ENCODE peak calls at places on chromosomes 13 and 19, in seven cellular contexts. Y is stomach, O is SK-N-MC, L is K562, P is spleen, C is transverse colon, S is GM23338. Q is an unnamed sample. For H3K36me3, the result is how much of the 10 kb centered on the place peaks cover.

GRCh38 chr13:66506979-66507378 is 723.2 kb downstream of the PCDH9 start:
- DNase-seq in Y (no peak), O (no peak), L (no peak), P (no peak), C (no peak), S (no peak), Q (no peak)

GRCh38 chr13:74205313-74205690 is 71.1 kb upstream of the KLF12 start:
- DNase-seq in Y (no peak), O (no peak), L (no peak), P (no peak), C (no peak), S (no peak), Q (no peak)

GRCh38 chr13:37138169-37138568 is 32.7 kb upstream of the CSNK1A1L start:
- DNase-seq in Y (no peak), O (no peak), L (peak), P (no peak), C (no peak), S (peak), Q (no peak)

GRCh38 chr13:43908156-43909126 is 28.7 kb downstream of the LACC1 start:
- DNase-seq in Y (no peak), O (no peak), L (no peak), P (no peak), C (no peak), S (peak), Q (peak)

GRCh38 chr19:40687525-40688016 is 2.9 kb downstream of the NUMBL start:
- DNase-seq in Y (peak), O (no peak), L (peak), P (peak), C (peak), S (no peak), Q (no peak)

GRCh38 chr19:46787331-46788100 is 878 bp downstream of the SLC1A5 start:
- DNase-seq in Y (peak), O (no peak), L (peak), P (peak), C (peak), S (peak), Q (no peak)

GRCh38 chr19:5892772-5893275 is 10.8 kb downstream of the NDUFA11 start:
- DNase-seq in Y (no peak), O (no peak), L (no peak), P (no peak), C (no peak), S (no peak), Q (no peak)

GRCh38 chr19:54207908-54208783 is 7.5 kb downstream of the RPS9 start:
- DNase-seq in Y (peak), O (no peak), L (peak), P (peak), C (peak), S (no peak), Q (no peak)

GRCh38 chr19:1018393-1018792 is 2.5 kb downstream of the TMEM259 start:
- DNase-seq in Y (no peak), O (no peak), L (peak), P (no peak), C (no peak), S (no peak), Q (no peak)

GRCh38 chr19:1017906-1018305 is 3.0 kb downstream of the TMEM259 start:
- DNase-seq in Y (no peak), O (no peak), L (no peak), P (peak), C (no peak), S (no peak), Q (no peak)

GRCh38 chr19:1015782-1016646 is 4.9 kb downstream of the TMEM259 start:
- DNase-seq in Y (no peak), O (no peak), L (no peak), P (no peak), C (peak), S (peak), Q (no peak)

GRCh38 chr19:1016647-1017114 is 4.2 kb downstream of the TMEM259 start:
- DNase-seq in Y (no peak), O (no peak), L (no peak), P (peak), C (peak), S (no peak), Q (no peak)

GRCh38 chr19:1017115-1017905 is 3.6 kb downstream of the TMEM259 start:
- DNase-seq in Y (peak), O (no peak), L (peak), P (peak), C (peak), S (no peak), Q (no peak)
- TF ChIP-seq POLR2AphosphoS5 in Y (no peak), O (no peak), L (peak), P (no peak), C (no peak), S (no peak), Q (no peak)

GRCh38 chr13:24983094-24983493 is 112.8 kb upstream of the PABPC3 start:
- DNase-seq in Y (no peak), O (no peak), L (no peak), P (no peak), C (no peak), S (no peak), Q (no peak)
- H3K36me3 ChIP-seq in Y (under half), O (under half), L (under half), P (under half), C (under half), S (under half), Q (under half)

DNA sequence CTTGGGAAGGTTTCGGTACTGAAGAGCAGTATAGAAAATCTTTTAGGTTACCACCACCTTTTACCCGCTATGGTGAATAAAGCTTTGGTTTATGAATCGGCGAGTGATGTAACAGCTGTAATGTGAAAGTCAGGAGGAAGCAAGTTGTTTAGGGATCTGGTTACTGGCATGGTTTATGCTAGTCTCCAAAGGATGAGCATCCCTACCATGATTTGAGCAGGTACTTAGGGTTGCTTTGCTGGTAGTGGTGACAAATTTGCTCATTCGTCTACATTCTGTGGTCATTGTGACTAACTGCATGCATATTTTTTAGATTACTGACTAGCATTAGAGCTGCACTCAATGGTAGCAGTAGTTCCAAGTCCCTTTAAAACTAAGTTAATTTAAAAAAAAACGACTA is 104.1 kb downstream of the FRY start:
- DNase-seq in Y (no peak), O (no peak), L (no peak), P (no peak), C (no peak), S (no peak), Q (no peak)
- TF ChIP-seq POLR2AphosphoS5 in Y (no peak), O (no peak), L (no peak), P (no peak), C (no peak), S (no peak), Q (no peak)

GRCh38 chr13:113634279-113635047 is 23.5 kb downstream of the ATP4B start:
- DNase-seq in Y (no peak), O (no peak), L (no peak), P (peak), C (no peak), S (no peak), Q (no peak)
- H3K36me3 ChIP-seq in Y (half or more), O (half or more), L (half or more), P (half or more), C (under half), S (under half), Q (under half)

DNA sequence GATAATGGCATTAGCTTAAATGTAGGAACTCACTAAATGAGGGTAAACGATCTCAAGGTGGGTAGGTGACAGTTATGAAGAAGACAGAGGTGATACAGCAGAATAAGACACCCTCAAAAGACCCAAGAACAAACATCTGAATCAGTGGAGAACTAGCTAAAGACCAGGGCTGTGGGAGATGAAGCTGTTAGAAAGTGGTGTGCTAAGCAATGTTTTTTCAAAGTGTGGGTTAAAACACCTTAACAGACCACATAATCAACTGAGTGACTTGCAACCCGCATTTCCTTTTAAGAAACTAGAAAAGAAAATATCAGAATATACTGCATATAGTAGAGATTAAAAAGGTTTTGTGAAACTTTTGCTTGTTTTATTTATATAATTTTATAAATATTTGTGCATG is 70.0 kb downstream of the ZDHHC20 start:
- DNase-seq in Y (no peak), O (no peak), L (no peak), P (no peak), C (no peak), S (no peak), Q (no peak)
- TF ChIP-seq POLR2AphosphoS5 in Y (no peak), O (no peak), L (no peak), P (no peak), C (no peak), S (no peak), Q (no peak)

GRCh38 chr19:50480281-50481111 is 3.8 kb upstream of the GARIN5A start:
- DNase-seq in Y (no peak), O (no peak), L (no peak), P (peak), C (no peak), S (no peak), Q (no peak)

GRCh38 chr19:50479761-50480251 is 3.2 kb upstream of the GARIN5A start:
- DNase-seq in Y (no peak), O (no peak), L (no peak), P (peak), C (no peak), S (no peak), Q (no peak)

GRCh38 chr19:50482886-50483285 is 6.2 kb upstream of the GARIN5A start:
- DNase-seq in Y (no peak), O (no peak), L (no peak), P (peak), C (no peak), S (no peak), Q (no peak)

GRCh38 chr19:50481351-50482149 is 4.9 kb upstream of the GARIN5A start:
- DNase-seq in Y (no peak), O (no peak), L (no peak), P (peak), C (no peak), S (no peak), Q (no peak)

DNA sequence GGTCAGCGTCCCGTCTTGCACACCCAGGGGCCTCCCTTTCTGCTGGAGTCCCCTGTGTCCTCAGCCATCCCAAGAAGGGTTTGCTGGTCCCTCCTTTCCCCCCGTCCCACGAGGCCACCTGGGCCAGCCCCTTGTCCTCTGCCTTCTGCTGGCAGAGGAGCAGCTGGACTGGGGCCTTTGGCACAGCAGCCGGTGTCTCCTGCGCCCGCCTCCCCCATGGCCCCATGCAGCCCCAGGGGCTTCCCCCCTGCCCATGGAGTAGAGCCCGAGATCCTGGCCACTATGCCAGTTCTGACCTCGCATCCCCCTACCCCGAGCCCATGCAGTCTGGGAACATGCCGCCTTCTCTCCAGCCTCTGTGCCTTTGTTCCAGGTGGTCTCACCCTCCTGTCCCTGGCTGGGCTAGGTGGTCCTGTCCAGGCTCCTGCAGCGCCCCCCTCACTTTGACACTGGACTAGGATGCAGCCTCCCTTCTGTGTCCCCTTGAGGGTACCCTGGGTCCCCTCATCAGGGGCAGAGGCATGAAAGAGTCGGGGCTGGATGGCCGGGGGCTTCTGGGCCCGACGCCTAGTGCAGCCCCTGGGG is 5.7 kb upstream of the GARIN5A start:
- DNase-seq in Y (no peak), O (no peak), L (no peak), P (peak), C (no peak), S (no peak), Q (no peak)
- H3K36me3 ChIP-seq in Y (half or more), O (under half), L (half or more), P (half or more), C (under half), S (under half), Q (under half)

GRCh38 chr19:12567951-12568350 is 16.7 kb upstream of the ZNF564 start:
- DNase-seq in Y (no peak), O (no peak), L (no peak), P (no peak), C (no peak), S (no peak), Q (no peak)

DNA sequence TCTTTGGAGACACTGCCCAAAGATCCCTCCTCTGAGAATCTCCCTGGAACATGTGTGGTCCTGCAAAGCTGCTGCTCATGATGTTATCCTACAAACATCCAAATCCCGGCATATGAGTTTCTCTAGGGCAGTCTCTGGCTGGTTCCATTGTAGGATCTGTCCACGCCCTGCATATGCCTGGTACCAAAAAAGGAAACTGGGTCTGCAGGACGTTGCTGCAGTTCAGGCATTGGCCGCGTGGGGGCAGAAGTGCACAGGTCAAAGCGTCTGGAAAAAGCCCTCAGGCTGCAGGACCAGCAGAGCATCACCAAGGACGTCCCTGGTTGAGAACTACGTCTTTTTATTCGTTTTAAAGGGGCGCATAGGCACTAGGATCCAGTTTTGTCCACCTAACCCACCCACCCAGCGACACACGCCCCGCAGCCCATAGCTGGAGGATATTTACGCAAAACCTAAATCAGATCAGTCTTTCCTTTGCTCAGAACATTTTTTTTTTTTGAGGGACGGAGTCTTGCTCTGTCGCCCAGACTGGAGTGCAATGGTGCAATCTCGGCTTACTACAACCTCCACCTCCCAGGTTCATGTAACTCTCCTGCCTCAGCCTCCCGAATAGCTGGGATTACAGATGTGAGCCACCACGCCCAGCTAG is 12.9 kb upstream of the ZNF564 start:
- DNase-seq in Y (peak), O (peak), L (peak), P (peak), C (peak), S (peak), Q (peak)
- TF ChIP-seq POLR2AphosphoS5 in Y (peak), O (no peak), L (no peak), P (no peak), C (no peak), S (no peak), Q (peak)

GRCh38 chr19:309206-309565 is 18.0 kb upstream of the PLPP2 start:
- DNase-seq in Y (peak), O (no peak), L (no peak), P (peak), C (no peak), S (no peak), Q (no peak)
- H3K36me3 ChIP-seq in Y (half or more), O (under half), L (half or more), P (half or more), C (under half), S (under half), Q (under half)